ENCODE peak calls at places on chromosomes 5 and 9, in ten cellular contexts. W, R, O, Q, C, F, Y, J, U and I are unnamed samples.

GRCh38 chr9:88537743-88538055 is 2.7 kb downstream of the NXNL2 start:
- DNase-seq in C (peak), O (peak), W (peak), R (no peak), U (peak), Y (peak), F (peak), Q (peak), J (peak), I (no peak)

GRCh38 chr5:160649304-160649703 is 202.7 kb downstream of the ATP10B start:
- DNase-seq in C (no peak), R (peak), Q (no peak), J (no peak), O (no peak), U (no peak), F (no peak), Y (no peak), W (no peak), I (no peak)

GRCh38 chr5:55308254-55308836 is 556 bp downstream of the MTREX start:
- DNase-seq in R (peak), F (no peak), W (no peak), U (no peak), Q (peak), J (peak), O (no peak), C (peak), Y (peak), I (no peak)

GRCh38 chr9:113219972-113220371 is 1.1 kb downstream of the FKBP15 start:
- DNase-seq in Y (no peak), Q (no peak), U (peak), C (peak), F (no peak), O (no peak), J (no peak), W (no peak), R (no peak), I (peak)

GRCh38 chr9:20315672-20316071 is 306.6 kb downstream of the MLLT3 start:
- DNase-seq in O (no peak), U (peak), Y (no peak), W (no peak), C (peak), F (no peak), Q (peak), J (no peak), R (no peak), I (no peak)

GRCh38 chr9:90697782-90698181 is 55.2 kb upstream of the DIRAS2 start:
- DNase-seq in U (no peak), W (no peak), C (no peak), O (no peak), Y (no peak), J (no peak), F (no peak), Q (no peak), R (no peak), I (no peak)

GRCh38 chr9:77968506-77968905 is 63.1 kb downstream of the GNAQ start:
- DNase-seq in R (no peak), Y (no peak), Q (no peak), F (no peak), J (peak), C (no peak), O (no peak), W (no peak), U (no peak), I (no peak)

GRCh38 chr5:108212775-108213346 is 169.0 kb downstream of the FBXL17 start:
- DNase-seq in J (no peak), W (no peak), F (no peak), Q (peak), R (peak), U (peak), O (peak), C (peak), Y (peak), I (no peak)

GRCh38 chr5:131224387-131225191 is 39.3 kb upstream of the CDC42SE2 start:
- DNase-seq in R (no peak), O (no peak), U (no peak), Q (no peak), C (no peak), Y (no peak), J (no peak), F (no peak), W (no peak), I (peak)

GRCh38 chr9:125749951-125750655 is 2.9 kb downstream of the PBX3 start:
- DNase-seq in J (no peak), R (no peak), U (no peak), O (no peak), F (no peak), Y (no peak), W (no peak), Q (peak), C (peak), I (no peak)
- H3K4me3 ChIP-seq in J (peak), R (peak), U (no peak), O (no peak), F (peak), Y (no peak), W (no peak), Q (peak), C (peak), I (no peak)

DNA sequence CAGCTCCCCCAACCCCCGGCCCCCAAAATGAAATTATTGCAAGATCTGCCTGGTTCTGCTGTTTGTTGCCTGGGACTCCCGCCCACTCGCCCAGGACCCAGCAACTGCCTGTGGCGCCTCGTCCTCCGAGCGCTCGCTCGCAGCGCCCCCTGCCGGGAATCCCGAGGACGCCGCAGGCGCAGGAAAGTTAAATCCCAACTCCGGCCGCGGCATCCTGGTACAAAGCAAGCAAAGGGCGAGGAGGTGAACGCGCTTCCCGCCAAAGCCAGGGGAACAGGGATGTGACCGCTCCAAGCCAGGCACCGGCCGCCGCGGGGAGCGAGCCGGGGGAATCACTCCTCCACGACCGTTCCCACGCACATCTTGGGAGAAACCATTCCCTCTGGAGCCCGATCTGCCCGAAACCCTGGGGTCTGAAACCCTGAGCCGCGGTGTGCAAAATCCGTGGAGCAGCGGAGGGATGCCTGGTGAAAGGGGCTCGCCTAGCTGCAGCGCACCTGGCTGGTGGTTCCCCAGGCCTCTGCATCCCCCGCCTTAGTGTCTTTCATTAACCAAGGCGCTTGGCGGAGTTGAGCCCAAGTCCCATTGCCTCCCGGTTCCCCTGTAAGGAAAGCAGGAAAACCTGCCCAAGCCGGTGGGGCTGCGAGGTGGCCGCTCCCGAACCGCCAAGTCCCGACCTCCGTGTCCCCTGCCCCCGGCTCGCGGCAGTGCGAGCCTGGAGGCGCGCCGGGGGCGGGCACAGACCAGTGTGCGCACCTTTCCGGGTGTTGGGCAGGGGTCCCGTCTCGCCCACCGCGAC is 1.2 kb downstream of the SEMA5A start:
- DNase-seq in O (no peak), F (peak), Y (peak), J (peak), U (peak), Q (peak), R (peak), W (peak), C (peak), I (peak)
- TF ChIP-seq CTCF in O (peak), F (peak), Y (peak), J (peak), U (peak), Q (peak), R (peak), W (peak), C (peak), I (peak)

DNA sequence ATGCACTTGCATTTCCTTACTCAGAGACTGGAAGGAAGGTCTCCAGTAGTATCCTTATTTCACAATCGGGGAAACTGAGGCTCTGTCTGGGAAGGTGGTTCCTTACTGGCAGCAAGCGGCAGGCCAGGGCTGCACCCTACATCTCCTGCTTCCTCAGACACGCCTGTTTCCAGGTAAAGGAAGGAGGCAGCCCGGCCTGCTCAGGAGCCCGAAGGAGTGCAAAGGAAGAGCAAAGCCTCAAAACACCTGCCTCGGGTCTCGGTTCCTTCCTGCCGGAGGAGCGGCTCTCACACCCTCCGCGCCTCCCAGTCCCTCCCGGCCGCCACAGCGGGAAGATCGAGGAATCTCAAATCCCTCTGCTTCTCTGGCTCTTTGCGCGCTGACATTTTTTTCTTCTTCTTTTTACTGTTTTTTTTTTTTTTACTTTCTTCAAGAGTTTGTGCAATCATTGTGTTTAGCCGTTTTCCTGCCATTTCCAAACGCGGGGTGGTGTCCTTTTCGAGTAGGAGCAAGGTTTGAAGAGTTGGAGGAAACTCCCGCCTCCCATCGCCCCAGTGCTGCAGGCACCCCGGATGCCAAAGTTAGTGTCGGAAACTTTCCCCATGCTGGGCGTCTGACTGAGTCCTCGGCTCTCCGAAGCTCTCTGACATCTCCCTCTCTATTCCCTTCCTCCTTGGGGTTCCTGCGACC is 1.0 kb downstream of the GGTA1 start:
- DNase-seq in W (peak), R (peak), O (no peak), F (no peak), U (no peak), J (no peak), C (peak), Y (peak), Q (peak), I (no peak)
- H3K4me3 ChIP-seq in W (peak), R (peak), O (peak), F (peak), U (no peak), J (peak), C (peak), Y (peak), Q (peak), I (no peak)

GRCh38 chr5:133421394-133421793 is 190.9 kb downstream of the FSTL4 start:
- DNase-seq in W (peak), O (no peak), J (peak), Y (peak), U (peak), F (no peak), C (peak), R (peak), Q (peak), I (no peak)
- TF ChIP-seq CTCF in W (no peak), O (peak), J (peak), Y (peak), U (peak), F (no peak), C (no peak), R (peak), Q (peak), I (peak)